ENCODE peak calls at places on chromosomes 5 and 9, in nine cellular contexts. One of them, this sample, is unnamed.

GRCh38 chr9:93587651-93588347 is 11.4 kb downstream of the PHF2 start:
- DNase-seq in PC-3: no peak
- DNase-seq in lower lobe of right lung: no peak
- DNase-seq in coronary artery: peak; percentile 55
- DNase-seq in sigmoid colon: no peak
- DNase-seq in CD4-positive, CD25-positive, alpha-beta regulatory T cell: no peak
- DNase-seq in hepatocyte: peak; percentile 7
- DNase-seq in GM23248: no peak
- DNase-seq in fibroblast of mammary gland: no peak
- DNase-seq in this sample: no peak

GRCh38 chr9:79858509-79858908 is 286.7 kb downstream of the TLE4 start:
- DNase-seq in hepatocyte: no peak
- DNase-seq in fibroblast of mammary gland: peak; percentile 4
- DNase-seq in PC-3: peak; percentile 49
- DNase-seq in GM23248: peak; percentile 35
- DNase-seq in CD4-positive, CD25-positive, alpha-beta regulatory T cell: no peak
- DNase-seq in lower lobe of right lung: no peak
- DNase-seq in sigmoid colon: no peak
- DNase-seq in coronary artery: no peak
- DNase-seq in this sample: no peak

GRCh38 chr5:141845371-141845821 is 32.8 kb downstream of the PCDH1 start:
- DNase-seq in sigmoid colon: no peak
- DNase-seq in fibroblast of mammary gland: no peak
- DNase-seq in hepatocyte: no peak
- DNase-seq in lower lobe of right lung: no peak
- DNase-seq in CD4-positive, CD25-positive, alpha-beta regulatory T cell: no peak
- DNase-seq in GM23248: peak; percentile 20
- DNase-seq in coronary artery: no peak
- DNase-seq in PC-3: no peak
- DNase-seq in this sample: no peak

GRCh38 chr9:89740722-89741121 is 135.9 kb downstream of the GADD45G start:
- DNase-seq in hepatocyte: no peak
- DNase-seq in lower lobe of right lung: no peak
- DNase-seq in CD4-positive, CD25-positive, alpha-beta regulatory T cell: no peak
- DNase-seq in PC-3: no peak
- DNase-seq in fibroblast of mammary gland: no peak
- DNase-seq in sigmoid colon: no peak
- DNase-seq in coronary artery: no peak
- DNase-seq in GM23248: no peak
- DNase-seq in this sample: no peak

GRCh38 chr9:100394819-100395218 is 32.1 kb upstream of the MSANTD3 start:
- DNase-seq in PC-3: no peak
- DNase-seq in sigmoid colon: no peak
- DNase-seq in fibroblast of mammary gland: no peak
- DNase-seq in GM23248: peak; percentile 38
- DNase-seq in CD4-positive, CD25-positive, alpha-beta regulatory T cell: no peak
- DNase-seq in lower lobe of right lung: no peak
- DNase-seq in hepatocyte: no peak
- DNase-seq in coronary artery: no peak
- DNase-seq in this sample: no peak

GRCh38 chr5:149651686-149652085 is 70.4 kb downstream of the ARHGEF37 start:
- DNase-seq in lower lobe of right lung: no peak
- DNase-seq in GM23248: no peak
- DNase-seq in fibroblast of mammary gland: no peak
- DNase-seq in PC-3: no peak
- DNase-seq in sigmoid colon: no peak
- DNase-seq in CD4-positive, CD25-positive, alpha-beta regulatory T cell: no peak
- DNase-seq in hepatocyte: no peak
- DNase-seq in coronary artery: no peak
- DNase-seq in this sample: no peak

GRCh38 chr5:29203049-29203448 is 1990.4 kb upstream of the CDH6 start:
- DNase-seq in GM23248: no peak
- DNase-seq in lower lobe of right lung: no peak
- DNase-seq in fibroblast of mammary gland: no peak
- DNase-seq in hepatocyte: no peak
- DNase-seq in sigmoid colon: no peak
- DNase-seq in PC-3: no peak
- DNase-seq in CD4-positive, CD25-positive, alpha-beta regulatory T cell: no peak
- DNase-seq in coronary artery: no peak
- DNase-seq in this sample: no peak

GRCh38 chr9:103188966-103189365 is 193.8 kb downstream of the CYLC2 start:
- DNase-seq in hepatocyte: no peak
- DNase-seq in sigmoid colon: no peak
- DNase-seq in lower lobe of right lung: no peak
- DNase-seq in CD4-positive, CD25-positive, alpha-beta regulatory T cell: no peak
- DNase-seq in coronary artery: no peak
- DNase-seq in PC-3: no peak
- DNase-seq in GM23248: no peak
- DNase-seq in fibroblast of mammary gland: no peak
- DNase-seq in this sample: no peak

GRCh38 chr9:96557921-96558320 is 61.7 kb downstream of the CDC14B start:
- DNase-seq in hepatocyte: no peak
- DNase-seq in GM23248: no peak
- DNase-seq in lower lobe of right lung: no peak
- DNase-seq in CD4-positive, CD25-positive, alpha-beta regulatory T cell: no peak
- DNase-seq in coronary artery: no peak
- DNase-seq in sigmoid colon: no peak
- DNase-seq in fibroblast of mammary gland: no peak
- DNase-seq in PC-3: no peak
- DNase-seq in this sample: no peak

GRCh38 chr9:96554801-96555566 is 64.7 kb downstream of the CDC14B start:
- DNase-seq in lower lobe of right lung: no peak
- DNase-seq in GM23248: peak; percentile 86
- DNase-seq in PC-3: no peak
- DNase-seq in fibroblast of mammary gland: peak; percentile 83
- DNase-seq in coronary artery: no peak
- DNase-seq in sigmoid colon: no peak
- DNase-seq in CD4-positive, CD25-positive, alpha-beta regulatory T cell: no peak
- DNase-seq in hepatocyte: no peak
- DNase-seq in this sample: no peak

GRCh38 chr9:96554326-96554725 is 65.3 kb downstream of the CDC14B start:
- DNase-seq in coronary artery: no peak
- DNase-seq in hepatocyte: no peak
- DNase-seq in GM23248: peak; percentile 54
- DNase-seq in PC-3: no peak
- DNase-seq in CD4-positive, CD25-positive, alpha-beta regulatory T cell: no peak
- DNase-seq in sigmoid colon: no peak
- DNase-seq in fibroblast of mammary gland: peak; percentile 62
- DNase-seq in lower lobe of right lung: no peak
- DNase-seq in this sample: no peak

GRCh38 chr9:96555567-96556386 is 63.9 kb downstream of the CDC14B start:
- DNase-seq in GM23248: peak; percentile 88
- DNase-seq in CD4-positive, CD25-positive, alpha-beta regulatory T cell: no peak
- DNase-seq in hepatocyte: no peak
- DNase-seq in fibroblast of mammary gland: peak; percentile 76
- DNase-seq in lower lobe of right lung: no peak
- DNase-seq in coronary artery: no peak
- DNase-seq in sigmoid colon: no peak
- DNase-seq in PC-3: no peak
- DNase-seq in this sample: no peak

DNA sequence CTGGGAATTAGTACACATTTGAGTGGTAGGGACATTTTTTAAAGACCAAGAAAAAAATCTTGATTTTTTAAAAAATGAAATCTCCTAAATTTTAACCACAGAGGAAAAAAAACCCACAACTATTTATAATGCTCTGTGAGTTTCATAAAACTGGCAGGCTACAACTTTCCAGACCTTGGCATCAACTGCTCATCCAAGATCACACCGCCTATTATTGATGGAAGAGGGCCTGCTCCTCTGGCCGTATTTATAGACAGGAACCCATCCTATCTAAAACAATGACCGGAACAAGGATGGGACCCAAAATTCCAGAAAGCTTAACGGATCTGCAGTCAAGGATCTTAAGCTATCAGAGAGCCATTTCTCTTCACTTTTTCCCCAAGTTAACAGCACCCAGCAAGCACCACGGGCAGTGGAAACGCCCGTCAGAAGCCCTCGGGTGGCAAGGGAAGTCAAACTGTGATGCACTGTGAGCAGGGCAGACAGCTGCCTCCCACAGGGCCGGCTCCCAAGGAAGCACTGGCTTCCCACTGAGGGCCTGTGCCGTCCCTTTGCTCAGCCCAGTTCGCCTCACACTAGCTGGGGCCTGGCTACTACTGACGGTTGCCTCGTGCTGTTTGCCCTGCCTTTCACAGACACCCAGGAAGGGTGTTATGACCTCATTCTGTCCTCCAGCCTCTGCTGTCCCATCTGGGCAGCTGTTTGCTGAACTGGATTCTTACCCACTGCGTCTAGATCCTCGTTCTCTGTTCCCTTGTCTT is 62.8 kb downstream of the CDC14B start:
- DNase-seq in hepatocyte: no peak
- DNase-seq in lower lobe of right lung: no peak
- DNase-seq in PC-3: no peak
- DNase-seq in sigmoid colon: no peak
- DNase-seq in CD4-positive, CD25-positive, alpha-beta regulatory T cell: no peak
- DNase-seq in fibroblast of mammary gland: peak; percentile 49
- DNase-seq in coronary artery: peak; percentile 80
- DNase-seq in GM23248: peak; percentile 75
- DNase-seq in this sample: no peak
- H3K4me3 ChIP-seq in hepatocyte: no peak overlapping the region
- H3K4me3 ChIP-seq in lower lobe of right lung: no peak overlapping the region
- H3K4me3 ChIP-seq in PC-3: no peak overlapping the region
- H3K4me3 ChIP-seq in sigmoid colon: no peak overlapping the region
- H3K4me3 ChIP-seq in CD4-positive, CD25-positive, alpha-beta regulatory T cell: no peak overlapping the region
- H3K4me3 ChIP-seq in fibroblast of mammary gland: no peak overlapping the region
- H3K4me3 ChIP-seq in coronary artery: peak overlapping the region; percentile 45
- H3K4me3 ChIP-seq in GM23248: peak overlapping the region; percentile 57
- H3K4me3 ChIP-seq in this sample: no peak overlapping the region

DNA sequence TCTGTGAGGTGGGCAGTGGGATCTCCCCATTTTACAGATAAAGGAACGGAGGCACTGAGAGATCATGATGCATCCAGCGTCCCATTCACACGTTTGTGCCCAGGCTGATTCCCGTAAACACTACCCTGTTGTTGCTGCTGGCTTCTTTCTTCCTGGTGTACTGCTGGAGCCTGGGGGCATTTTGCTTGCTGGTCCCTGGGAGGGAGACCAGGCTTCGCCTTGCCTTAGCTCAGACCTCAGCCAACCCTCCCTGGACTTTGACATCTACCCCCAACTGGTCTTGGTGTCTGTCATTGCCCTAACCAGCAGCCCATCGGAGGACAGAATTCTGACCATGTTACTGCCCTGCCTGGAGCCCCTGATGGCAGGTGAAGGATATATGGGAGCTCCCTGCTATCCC is 82.4 kb downstream of the ZNF618 start:
- DNase-seq in CD4-positive, CD25-positive, alpha-beta regulatory T cell: no peak
- DNase-seq in coronary artery: peak; percentile 56
- DNase-seq in GM23248: no peak
- DNase-seq in fibroblast of mammary gland: no peak
- DNase-seq in lower lobe of right lung: no peak
- DNase-seq in PC-3: no peak
- DNase-seq in sigmoid colon: no peak
- DNase-seq in hepatocyte: no peak
- DNase-seq in this sample: no peak
- H3K4me3 ChIP-seq in CD4-positive, CD25-positive, alpha-beta regulatory T cell: no peak overlapping the region
- H3K4me3 ChIP-seq in coronary artery: no peak overlapping the region
- H3K4me3 ChIP-seq in GM23248: no peak overlapping the region
- H3K4me3 ChIP-seq in fibroblast of mammary gland: no peak overlapping the region
- H3K4me3 ChIP-seq in lower lobe of right lung: no peak overlapping the region
- H3K4me3 ChIP-seq in PC-3: no peak overlapping the region
- H3K4me3 ChIP-seq in sigmoid colon: no peak overlapping the region
- H3K4me3 ChIP-seq in hepatocyte: no peak overlapping the region
- H3K4me3 ChIP-seq in this sample: no peak overlapping the region

GRCh38 chr5:55022454-55022853 is 1.6 kb upstream of the GZMK start:
- DNase-seq in coronary artery: no peak
- DNase-seq in sigmoid colon: no peak
- DNase-seq in fibroblast of mammary gland: no peak
- DNase-seq in hepatocyte: no peak
- DNase-seq in GM23248: no peak
- DNase-seq in CD4-positive, CD25-positive, alpha-beta regulatory T cell: no peak
- DNase-seq in PC-3: no peak
- DNase-seq in lower lobe of right lung: no peak
- DNase-seq in this sample: no peak

GRCh38 chr5:55031492-55031891 is 7.4 kb downstream of the GZMK start:
- DNase-seq in PC-3: no peak
- DNase-seq in fibroblast of mammary gland: no peak
- DNase-seq in lower lobe of right lung: no peak
- DNase-seq in GM23248: peak; percentile 12
- DNase-seq in CD4-positive, CD25-positive, alpha-beta regulatory T cell: no peak
- DNase-seq in coronary artery: no peak
- DNase-seq in sigmoid colon: no peak
- DNase-seq in hepatocyte: no peak
- DNase-seq in this sample: no peak

GRCh38 chr5:55030220-55030619 is 6.2 kb downstream of the GZMK start:
- DNase-seq in sigmoid colon: no peak
- DNase-seq in PC-3: no peak
- DNase-seq in lower lobe of right lung: no peak
- DNase-seq in hepatocyte: no peak
- DNase-seq in CD4-positive, CD25-positive, alpha-beta regulatory T cell: no peak
- DNase-seq in fibroblast of mammary gland: no peak
- DNase-seq in GM23248: no peak
- DNase-seq in coronary artery: no peak
- DNase-seq in this sample: no peak

GRCh38 chr5:55030676-55031445 is 6.8 kb downstream of the GZMK start:
- DNase-seq in fibroblast of mammary gland: no peak
- DNase-seq in lower lobe of right lung: no peak
- DNase-seq in GM23248: no peak
- DNase-seq in sigmoid colon: no peak
- DNase-seq in PC-3: no peak
- DNase-seq in hepatocyte: no peak
- DNase-seq in coronary artery: no peak
- DNase-seq in CD4-positive, CD25-positive, alpha-beta regulatory T cell: no peak
- DNase-seq in this sample: no peak

DNA sequence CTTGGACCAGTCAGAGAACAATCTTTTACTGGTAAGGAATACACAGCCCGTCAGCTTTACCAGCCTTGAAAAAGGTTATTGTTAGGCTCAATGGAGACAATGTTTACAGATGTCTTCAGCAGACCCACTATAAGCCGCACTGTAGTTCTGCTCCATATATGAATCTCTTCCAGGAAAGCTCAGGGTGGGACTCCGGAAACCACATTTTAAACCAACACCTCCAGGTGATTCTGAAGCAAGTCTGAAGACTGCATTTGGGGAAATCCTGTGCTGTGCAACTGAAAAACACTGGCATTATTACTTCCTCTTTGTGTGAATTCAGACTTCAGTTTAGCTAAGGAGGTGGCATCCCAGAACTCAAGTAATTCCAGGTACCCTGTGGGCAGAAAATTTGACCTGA is 3.5 kb downstream of the GZMK start:
- DNase-seq in hepatocyte: no peak
- DNase-seq in CD4-positive, CD25-positive, alpha-beta regulatory T cell: no peak
- DNase-seq in fibroblast of mammary gland: no peak
- DNase-seq in sigmoid colon: no peak
- DNase-seq in coronary artery: no peak
- DNase-seq in GM23248: no peak
- DNase-seq in lower lobe of right lung: no peak
- DNase-seq in PC-3: no peak
- DNase-seq in this sample: no peak
- H3K4me3 ChIP-seq in hepatocyte: no peak overlapping the region
- H3K4me3 ChIP-seq in CD4-positive, CD25-positive, alpha-beta regulatory T cell: peak overlapping the region; percentile 35
- H3K4me3 ChIP-seq in fibroblast of mammary gland: no peak overlapping the region
- H3K4me3 ChIP-seq in sigmoid colon: no peak overlapping the region
- H3K4me3 ChIP-seq in coronary artery: no peak overlapping the region
- H3K4me3 ChIP-seq in GM23248: no peak overlapping the region
- H3K4me3 ChIP-seq in lower lobe of right lung: no peak overlapping the region
- H3K4me3 ChIP-seq in PC-3: no peak overlapping the region
- H3K4me3 ChIP-seq in this sample: no peak overlapping the region

DNA sequence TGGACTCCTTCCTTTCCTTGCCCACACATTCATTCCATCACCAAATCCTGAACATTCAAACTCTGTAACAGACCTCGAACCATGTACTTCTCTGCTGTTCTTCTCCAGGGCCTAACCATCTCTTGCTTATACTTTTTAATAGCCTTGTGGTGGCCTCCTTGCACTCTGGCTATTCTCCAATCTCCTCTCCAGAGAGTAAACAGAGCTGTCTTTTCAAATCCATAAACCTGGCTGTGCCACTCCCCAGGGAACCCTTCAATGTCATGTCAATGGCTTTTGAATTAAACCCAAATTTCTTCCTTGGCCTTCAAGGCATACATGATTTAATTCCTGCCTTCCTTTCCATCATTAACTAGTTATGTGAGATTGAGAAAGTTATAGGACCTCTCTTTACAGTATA is 277.6 kb upstream of the EFNA5 start:
- DNase-seq in hepatocyte: no peak
- DNase-seq in CD4-positive, CD25-positive, alpha-beta regulatory T cell: no peak
- DNase-seq in lower lobe of right lung: no peak
- DNase-seq in coronary artery: no peak
- DNase-seq in fibroblast of mammary gland: no peak
- DNase-seq in GM23248: no peak
- DNase-seq in sigmoid colon: no peak
- DNase-seq in PC-3: no peak
- DNase-seq in this sample: no peak
- H3K4me3 ChIP-seq in hepatocyte: no peak overlapping the region
- H3K4me3 ChIP-seq in CD4-positive, CD25-positive, alpha-beta regulatory T cell: no peak overlapping the region
- H3K4me3 ChIP-seq in lower lobe of right lung: no peak overlapping the region
- H3K4me3 ChIP-seq in coronary artery: no peak overlapping the region
- H3K4me3 ChIP-seq in fibroblast of mammary gland: no peak overlapping the region
- H3K4me3 ChIP-seq in GM23248: no peak overlapping the region
- H3K4me3 ChIP-seq in sigmoid colon: no peak overlapping the region
- H3K4me3 ChIP-seq in PC-3: no peak overlapping the region
- H3K4me3 ChIP-seq in this sample: no peak overlapping the region

This sample was measured in PC-9.